ENCODE peak calls at places on chromosome 12, in eight cellular contexts. P, F, E, C, W, M, A and B are unnamed samples.

GRCh38 chr12:111084172-111084571 is 163.8 kb upstream of the MYL2 start:
- DNase-seq in A (no peak), W (no peak), M (no peak), P (no peak), F (no peak), C (no peak), E (no peak), B (no peak)

GRCh38 chr12:4518106-4518728 is 20.5 kb upstream of the RAD51AP1 start:
- DNase-seq in W (no peak), F (no peak), C (peak), M (peak), A (no peak), E (no peak), P (no peak), B (peak)

GRCh38 chr12:49296836-49297694 is 2.1 kb downstream of the PRPH start:
- DNase-seq in P (no peak), M (no peak), W (peak), E (no peak), A (peak), C (no peak), F (no peak), B (peak)

GRCh38 chr12:124523071-124523470 is 44.3 kb downstream of the NCOR2 start:
- DNase-seq in W (no peak), A (no peak), P (no peak), E (no peak), M (no peak), C (no peak), F (no peak), B (peak)

GRCh38 chr12:22729898-22730443 is 105.0 kb downstream of the ETNK1 start:
- DNase-seq in P (no peak), A (no peak), W (no peak), F (no peak), M (peak), C (peak), E (no peak), B (peak)

GRCh38 chr12:101697197-101697929 is at the start of gene CHPT1:
- DNase-seq in C (peak), W (peak), M (no peak), P (peak), A (peak), F (peak), E (peak), B (peak)

GRCh38 chr12:1132309-1132708 is 141.3 kb downstream of the ERC1 start:
- DNase-seq in E (no peak), W (no peak), M (no peak), P (no peak), F (no peak), A (no peak), C (no peak), B (no peak)

GRCh38 chr12:102118874-102119273 is 1.0 kb downstream of the NUP37 start:
- DNase-seq in A (no peak), W (no peak), F (no peak), M (no peak), C (no peak), P (no peak), E (no peak), B (no peak)

GRCh38 chr12:113007166-113007565 is 28.8 kb downstream of the OAS2 start:
- DNase-seq in P (no peak), C (peak), F (no peak), E (no peak), M (no peak), W (no peak), A (no peak), B (no peak)

GRCh38 chr12:41512531-41512930 is 324.4 kb downstream of the PDZRN4 start:
- DNase-seq in C (no peak), A (no peak), W (no peak), F (no peak), E (peak), P (no peak), M (no peak), B (no peak)

GRCh38 chr12:33794954-33795353 is 227.3 kb upstream of the ALG10 start:
- DNase-seq in A (no peak), F (no peak), C (no peak), E (no peak), M (no peak), W (no peak), P (no peak), B (no peak)

GRCh38 chr12:31325524-31325875 is 450 bp downstream of the SINHCAF start:
- DNase-seq in C (no peak), P (peak), F (peak), M (no peak), A (no peak), W (peak), E (peak), B (no peak)

GRCh38 chr12:71183846-71184245 is 26.0 kb upstream of the TSPAN8 start:
- DNase-seq in F (no peak), C (peak), A (no peak), E (no peak), W (no peak), M (no peak), P (no peak), B (no peak)

GRCh38 chr12:49131973-49132461 is 822 bp upstream of the TUBA1B start:
- DNase-seq in C (peak), E (no peak), A (no peak), M (no peak), F (no peak), P (no peak), W (no peak), B (peak)

GRCh38 chr12:106527356-106527755 is 55.4 kb upstream of the RFX4 start:
- DNase-seq in W (no peak), E (no peak), C (peak), F (no peak), P (no peak), M (no peak), A (no peak), B (no peak)